ENCODE peak calls at places on chromosome 15, in six cellular contexts. One of them, this sample, is unnamed.

GRCh38 chr15:49864251-49864650 is 243.4 kb downstream of the DTWD1 start:
- DNase-seq in naive thymus-derived CD4-positive, alpha-beta T cell: no peak
- DNase-seq in sigmoid colon: no peak
- DNase-seq in body of pancreas: no peak
- DNase-seq in adrenal gland: no peak
- DNase-seq in IMR-90: no peak
- DNase-seq in this sample: no peak

GRCh38 chr15:67133738-67134576 is 68.6 kb downstream of the SMAD3 start:
- DNase-seq in naive thymus-derived CD4-positive, alpha-beta T cell: peak; percentile 82
- DNase-seq in sigmoid colon: peak; percentile 66
- DNase-seq in body of pancreas: no peak
- DNase-seq in adrenal gland: no peak
- DNase-seq in IMR-90: peak; percentile 82
- DNase-seq in this sample: no peak

GRCh38 chr15:62306851-62307504 is 141.9 kb upstream of the C2CD4B start:
- DNase-seq in naive thymus-derived CD4-positive, alpha-beta T cell: no peak
- DNase-seq in sigmoid colon: peak; percentile 79
- DNase-seq in body of pancreas: peak; percentile 84
- DNase-seq in adrenal gland: peak; percentile 58
- DNase-seq in IMR-90: peak; percentile 67
- DNase-seq in this sample: peak; percentile 52

GRCh38 chr15:29701151-29701550 is 121.1 kb downstream of the TJP1 start:
- DNase-seq in naive thymus-derived CD4-positive, alpha-beta T cell: no peak
- DNase-seq in sigmoid colon: no peak
- DNase-seq in body of pancreas: no peak
- DNase-seq in adrenal gland: no peak
- DNase-seq in IMR-90: no peak
- DNase-seq in this sample: no peak

GRCh38 chr15:64807751-64808222 is 17.7 kb downstream of the PIF1 start:
- DNase-seq in naive thymus-derived CD4-positive, alpha-beta T cell: no peak
- DNase-seq in sigmoid colon: peak; percentile 74
- DNase-seq in body of pancreas: no peak
- DNase-seq in adrenal gland: no peak
- DNase-seq in IMR-90: no peak
- DNase-seq in this sample: peak; percentile 59

GRCh38 chr15:64894395-64895056 is 17.2 kb upstream of the ANKDD1A start:
- DNase-seq in naive thymus-derived CD4-positive, alpha-beta T cell: peak; percentile 92
- DNase-seq in sigmoid colon: peak; percentile 70
- DNase-seq in body of pancreas: no peak
- DNase-seq in adrenal gland: no peak
- DNase-seq in IMR-90: no peak
- DNase-seq in this sample: peak; percentile 73

GRCh38 chr15:62742409-62743171 is 300.0 kb upstream of the TPM1 start:
- DNase-seq in naive thymus-derived CD4-positive, alpha-beta T cell: peak; percentile 33
- DNase-seq in sigmoid colon: peak; percentile 92
- DNase-seq in body of pancreas: peak; percentile 63
- DNase-seq in adrenal gland: peak; percentile 50
- DNase-seq in IMR-90: peak; percentile 90
- DNase-seq in this sample: peak; percentile 85

GRCh38 chr15:95175914-95176658 is 944.7 kb downstream of the MCTP2 start:
- DNase-seq in naive thymus-derived CD4-positive, alpha-beta T cell: no peak
- DNase-seq in sigmoid colon: no peak
- DNase-seq in body of pancreas: no peak
- DNase-seq in adrenal gland: no peak
- DNase-seq in IMR-90: peak; percentile 70
- DNase-seq in this sample: no peak

GRCh38 chr15:99122831-99123705 is 18.2 kb downstream of the SYNM start:
- DNase-seq in naive thymus-derived CD4-positive, alpha-beta T cell: no peak
- DNase-seq in sigmoid colon: peak; percentile 63
- DNase-seq in body of pancreas: no peak
- DNase-seq in adrenal gland: no peak
- DNase-seq in IMR-90: no peak
- DNase-seq in this sample: no peak

GRCh38 chr15:79265167-79265566 is 17.4 kb upstream of the ANKRD34C start:
- DNase-seq in naive thymus-derived CD4-positive, alpha-beta T cell: no peak
- DNase-seq in sigmoid colon: no peak
- DNase-seq in body of pancreas: no peak
- DNase-seq in adrenal gland: no peak
- DNase-seq in IMR-90: no peak
- DNase-seq in this sample: no peak

GRCh38 chr15:45855907-45856579 is 221.2 kb downstream of the SQOR start:
- DNase-seq in naive thymus-derived CD4-positive, alpha-beta T cell: no peak
- DNase-seq in sigmoid colon: no peak
- DNase-seq in body of pancreas: no peak
- DNase-seq in adrenal gland: no peak
- DNase-seq in IMR-90: no peak
- DNase-seq in this sample: no peak

GRCh38 chr15:63473999-63474809 is 30.2 kb upstream of the USP3 start:
- DNase-seq in naive thymus-derived CD4-positive, alpha-beta T cell: peak; percentile 51
- DNase-seq in sigmoid colon: no peak
- DNase-seq in body of pancreas: peak; percentile 41
- DNase-seq in adrenal gland: no peak
- DNase-seq in IMR-90: peak; percentile 90
- DNase-seq in this sample: no peak

GRCh38 chr15:75682181-75683135 is 30.2 kb downstream of the CSPG4 start:
- DNase-seq in naive thymus-derived CD4-positive, alpha-beta T cell: no peak
- DNase-seq in sigmoid colon: no peak
- DNase-seq in body of pancreas: peak; percentile 52
- DNase-seq in adrenal gland: no peak
- DNase-seq in IMR-90: no peak
- DNase-seq in this sample: no peak
- H3K27me3 ChIP-seq in naive thymus-derived CD4-positive, alpha-beta T cell: no peaks in the 10 kb centered on the region
- H3K27me3 ChIP-seq in sigmoid colon: no peaks in the 10 kb centered on the region
- H3K27me3 ChIP-seq in body of pancreas: no peaks in the 10 kb centered on the region
- H3K27me3 ChIP-seq in adrenal gland: no peaks in the 10 kb centered on the region
- H3K27me3 ChIP-seq in IMR-90: no peaks in the 10 kb centered on the region
- H3K27me3 ChIP-seq in this sample: no peaks in the 10 kb centered on the region

DNA sequence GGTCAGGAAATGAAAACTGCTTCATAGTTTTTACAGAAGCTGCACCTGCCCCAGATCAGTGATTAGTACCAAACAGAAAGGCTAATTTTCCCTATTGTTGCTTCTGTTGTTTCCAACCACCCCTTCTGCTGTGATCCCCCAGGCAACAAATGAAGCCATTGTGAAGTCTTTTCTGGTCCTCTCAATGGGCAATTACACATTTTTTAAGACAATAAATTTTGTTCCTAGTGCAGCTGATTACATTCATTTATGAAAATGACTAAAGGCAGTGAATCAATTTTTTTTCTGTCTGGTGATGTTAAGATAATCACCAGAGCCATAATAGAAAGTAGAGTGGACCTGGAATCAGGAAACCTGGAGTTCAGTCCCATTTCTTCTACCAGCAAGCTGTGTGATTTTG is 32.7 kb downstream of the GLDN start:
- DNase-seq in naive thymus-derived CD4-positive, alpha-beta T cell: no peak
- DNase-seq in sigmoid colon: no peak
- DNase-seq in body of pancreas: no peak
- DNase-seq in adrenal gland: no peak
- DNase-seq in IMR-90: no peak
- DNase-seq in this sample: no peak
- H3K9me3 ChIP-seq in naive thymus-derived CD4-positive, alpha-beta T cell: no peaks in the 10 kb centered on the region
- H3K9me3 ChIP-seq in sigmoid colon: no peaks in the 10 kb centered on the region
- H3K9me3 ChIP-seq in body of pancreas: no peaks in the 10 kb centered on the region
- H3K9me3 ChIP-seq in adrenal gland: no peaks in the 10 kb centered on the region
- H3K9me3 ChIP-seq in IMR-90: no peaks in the 10 kb centered on the region
- H3K9me3 ChIP-seq in this sample: no peaks in the 10 kb centered on the region

DNA sequence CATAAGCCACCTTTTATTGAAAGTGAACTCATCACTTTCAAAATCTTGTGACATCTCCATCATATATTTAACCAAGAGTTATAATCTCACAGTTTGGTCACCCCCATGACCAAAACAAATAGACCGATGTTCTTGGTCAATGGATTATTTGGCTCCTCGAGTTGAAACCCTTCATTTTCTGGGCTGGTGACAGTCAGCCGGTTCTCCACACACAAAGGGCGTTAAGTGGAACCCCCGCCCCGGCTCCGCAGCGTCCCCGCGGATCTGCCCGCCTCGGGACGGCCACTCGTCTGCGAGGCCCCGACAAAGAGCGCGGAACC is 769 bp downstream of the TSPAN3 start:
- DNase-seq in naive thymus-derived CD4-positive, alpha-beta T cell: no peak
- DNase-seq in sigmoid colon: no peak
- DNase-seq in body of pancreas: no peak
- DNase-seq in adrenal gland: no peak
- DNase-seq in IMR-90: no peak
- DNase-seq in this sample: no peak
- H3K27ac ChIP-seq in naive thymus-derived CD4-positive, alpha-beta T cell: peak overlapping the region; percentile 62
- H3K27ac ChIP-seq in sigmoid colon: peak overlapping the region; percentile 99
- H3K27ac ChIP-seq in body of pancreas: peak overlapping the region; percentile 92
- H3K27ac ChIP-seq in adrenal gland: peak overlapping the region; percentile 94
- H3K27ac ChIP-seq in IMR-90: peak overlapping the region; percentile 84
- H3K27ac ChIP-seq in this sample: peak overlapping the region; percentile 87

GRCh38 chr15:96404560-96404959 is 74.1 kb downstream of the NR2F2 start:
- DNase-seq in naive thymus-derived CD4-positive, alpha-beta T cell: no peak
- DNase-seq in sigmoid colon: no peak
- DNase-seq in body of pancreas: no peak
- DNase-seq in adrenal gland: no peak
- DNase-seq in IMR-90: no peak
- DNase-seq in this sample: no peak
- H3K27me3 ChIP-seq in naive thymus-derived CD4-positive, alpha-beta T cell: peaks cover 11% of the 10 kb centered on the region
- H3K27me3 ChIP-seq in sigmoid colon: peaks cover 17% of the 10 kb centered on the region
- H3K27me3 ChIP-seq in body of pancreas: no peaks in the 10 kb centered on the region
- H3K27me3 ChIP-seq in adrenal gland: peaks cover 36% of the 10 kb centered on the region
- H3K27me3 ChIP-seq in IMR-90: peaks cover 42% of the 10 kb centered on the region
- H3K27me3 ChIP-seq in this sample: no peaks in the 10 kb centered on the region

GRCh38 chr15:69515508-69516290 is 63.1 kb downstream of the RPLP1 start:
- DNase-seq in naive thymus-derived CD4-positive, alpha-beta T cell: no peak
- DNase-seq in sigmoid colon: no peak
- DNase-seq in body of pancreas: no peak
- DNase-seq in adrenal gland: no peak
- DNase-seq in IMR-90: no peak
- DNase-seq in this sample: no peak
- H3K9me3 ChIP-seq in naive thymus-derived CD4-positive, alpha-beta T cell: no peaks in the 10 kb centered on the region
- H3K9me3 ChIP-seq in sigmoid colon: no peaks in the 10 kb centered on the region
- H3K9me3 ChIP-seq in body of pancreas: no peaks in the 10 kb centered on the region
- H3K9me3 ChIP-seq in adrenal gland: no peaks in the 10 kb centered on the region
- H3K9me3 ChIP-seq in IMR-90: no peaks in the 10 kb centered on the region
- H3K9me3 ChIP-seq in this sample: no peaks in the 10 kb centered on the region

DNA sequence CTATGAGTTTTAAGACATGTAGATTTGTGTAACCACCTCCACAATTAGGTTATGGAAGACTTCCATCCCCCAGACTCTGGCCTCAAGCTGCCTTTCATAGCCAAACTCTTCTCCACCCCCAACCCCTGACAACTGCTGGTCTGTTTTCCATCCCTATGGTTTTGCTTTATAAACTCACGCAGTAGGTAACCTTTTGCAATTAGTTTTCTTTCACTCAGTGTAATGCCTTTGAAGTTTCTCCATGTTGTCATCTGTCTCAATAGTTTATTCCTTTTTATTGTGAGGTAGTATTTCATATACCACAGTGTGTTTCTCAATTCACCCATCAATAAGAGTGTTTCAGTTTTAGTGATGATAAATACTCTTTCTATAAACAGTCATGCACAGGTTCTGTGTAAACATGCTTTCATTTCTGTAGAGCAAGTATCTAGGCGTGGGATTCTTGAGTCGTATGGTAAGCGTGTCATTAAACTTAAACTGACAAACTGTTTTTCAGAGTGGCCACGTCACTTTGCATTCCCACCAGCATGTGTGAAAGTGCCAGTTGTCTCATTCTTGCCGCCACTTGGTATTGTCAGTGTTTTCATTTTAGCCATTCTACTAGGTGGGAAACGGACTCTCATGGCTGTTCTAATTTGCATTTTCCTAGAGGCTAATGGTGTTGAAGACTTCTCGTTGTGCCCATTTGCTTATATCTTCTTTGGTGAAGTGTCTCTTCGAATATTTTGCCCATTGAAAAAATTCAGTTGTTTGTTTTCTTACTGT is 47.3 kb upstream of the ALDH1A3 start:
- DNase-seq in naive thymus-derived CD4-positive, alpha-beta T cell: no peak
- DNase-seq in sigmoid colon: no peak
- DNase-seq in body of pancreas: no peak
- DNase-seq in adrenal gland: no peak
- DNase-seq in IMR-90: no peak
- DNase-seq in this sample: no peak
- H3K27ac ChIP-seq in naive thymus-derived CD4-positive, alpha-beta T cell: no peak overlapping the region
- H3K27ac ChIP-seq in sigmoid colon: peak overlapping the region; percentile 59
- H3K27ac ChIP-seq in body of pancreas: no peak overlapping the region
- H3K27ac ChIP-seq in adrenal gland: no peak overlapping the region
- H3K27ac ChIP-seq in IMR-90: no peak overlapping the region
- H3K27ac ChIP-seq in this sample: no peak overlapping the region

GRCh38 chr15:89395996-89396395 is 61.4 kb upstream of the POLG start:
- DNase-seq in naive thymus-derived CD4-positive, alpha-beta T cell: no peak
- DNase-seq in sigmoid colon: no peak
- DNase-seq in body of pancreas: no peak
- DNase-seq in adrenal gland: no peak
- DNase-seq in IMR-90: no peak
- DNase-seq in this sample: no peak

GRCh38 chr15:89387140-89387903 is 52.7 kb upstream of the POLG start:
- DNase-seq in naive thymus-derived CD4-positive, alpha-beta T cell: no peak
- DNase-seq in sigmoid colon: no peak
- DNase-seq in body of pancreas: no peak
- DNase-seq in adrenal gland: no peak
- DNase-seq in IMR-90: no peak
- DNase-seq in this sample: no peak

GRCh38 chr15:89395461-89395875 is 60.8 kb upstream of the POLG start:
- DNase-seq in naive thymus-derived CD4-positive, alpha-beta T cell: no peak
- DNase-seq in sigmoid colon: no peak
- DNase-seq in body of pancreas: no peak
- DNase-seq in adrenal gland: peak; percentile 52
- DNase-seq in IMR-90: no peak
- DNase-seq in this sample: no peak

GRCh38 chr15:89389841-89390603 is 55.4 kb upstream of the POLG start:
- DNase-seq in naive thymus-derived CD4-positive, alpha-beta T cell: no peak
- DNase-seq in sigmoid colon: no peak
- DNase-seq in body of pancreas: no peak
- DNase-seq in adrenal gland: no peak
- DNase-seq in IMR-90: no peak
- DNase-seq in this sample: no peak

GRCh38 chr15:89391685-89392257 is 57.1 kb upstream of the POLG start:
- DNase-seq in naive thymus-derived CD4-positive, alpha-beta T cell: no peak
- DNase-seq in sigmoid colon: no peak
- DNase-seq in body of pancreas: no peak
- DNase-seq in adrenal gland: no peak
- DNase-seq in IMR-90: no peak
- DNase-seq in this sample: no peak
- H3K27me3 ChIP-seq in naive thymus-derived CD4-positive, alpha-beta T cell: no peaks in the 10 kb centered on the region
- H3K27me3 ChIP-seq in sigmoid colon: peaks cover 9% of the 10 kb centered on the region
- H3K27me3 ChIP-seq in body of pancreas: no peaks in the 10 kb centered on the region
- H3K27me3 ChIP-seq in adrenal gland: peaks cover 16% of the 10 kb centered on the region
- H3K27me3 ChIP-seq in IMR-90: peaks cover 80% of the 10 kb centered on the region
- H3K27me3 ChIP-seq in this sample: no peaks in the 10 kb centered on the region